ENCODE peak calls at places on chromosomes 11 and 22, in six cellular contexts. One of them, this sample, is unnamed.
A peak's percentile ranks its signal among the peaks of the same experiment; 100 is the strongest.

GRCh38 chr11:127345819-127346459 is 345.4 kb upstream of the KIRREL3 start:
- DNase-seq in thoracic aorta: no peak
- DNase-seq in tibial artery: no peak
- DNase-seq in fibroblast of mammary gland: peak; percentile 19
- DNase-seq in right cardiac atrium: peak; percentile 26
- DNase-seq in astrocyte: peak; percentile 3
- DNase-seq in this sample: no peak

GRCh38 chr11:124167852-124168251 is 15.3 kb upstream of the OR10D3 start:
- DNase-seq in right cardiac atrium: no peak
- DNase-seq in fibroblast of mammary gland: no peak
- DNase-seq in astrocyte: no peak
- DNase-seq in thoracic aorta: no peak
- DNase-seq in tibial artery: no peak
- DNase-seq in this sample: no peak

GRCh38 chr11:70073881-70074371 is 4.2 kb upstream of the ANO1 start:
- DNase-seq in fibroblast of mammary gland: peak; percentile 27
- DNase-seq in right cardiac atrium: peak; percentile 76
- DNase-seq in thoracic aorta: no peak
- DNase-seq in astrocyte: peak; percentile 86
- DNase-seq in tibial artery: no peak
- DNase-seq in this sample: peak; percentile 74

GRCh38 chr11:22304337-22304961 is 33.7 kb upstream of the SLC17A6 start:
- DNase-seq in right cardiac atrium: no peak
- DNase-seq in fibroblast of mammary gland: peak; percentile 36
- DNase-seq in astrocyte: peak; percentile 13
- DNase-seq in thoracic aorta: no peak
- DNase-seq in tibial artery: no peak
- DNase-seq in this sample: no peak

GRCh38 chr11:46480166-46480726 is 88.7 kb upstream of the CHRM4 start:
- DNase-seq in fibroblast of mammary gland: no peak
- DNase-seq in thoracic aorta: no peak
- DNase-seq in tibial artery: no peak
- DNase-seq in right cardiac atrium: no peak
- DNase-seq in astrocyte: no peak
- DNase-seq in this sample: no peak

GRCh38 chr11:44530413-44531115 is 34.9 kb upstream of the CD82 start:
- DNase-seq in astrocyte: peak; percentile 34
- DNase-seq in thoracic aorta: no peak
- DNase-seq in fibroblast of mammary gland: peak; percentile 67
- DNase-seq in right cardiac atrium: no peak
- DNase-seq in tibial artery: no peak
- DNase-seq in this sample: no peak

GRCh38 chr22:35539910-35540599 is 576 bp upstream of the RASD2 start:
- DNase-seq in thoracic aorta: no peak
- DNase-seq in tibial artery: peak; percentile 23
- DNase-seq in astrocyte: no peak
- DNase-seq in fibroblast of mammary gland: no peak
- DNase-seq in right cardiac atrium: peak; percentile 54
- DNase-seq in this sample: no peak

GRCh38 chr11:45937916-45938315 is 15.5 kb downstream of the LARGE2 start:
- DNase-seq in fibroblast of mammary gland: no peak
- DNase-seq in astrocyte: no peak
- DNase-seq in tibial artery: no peak
- DNase-seq in right cardiac atrium: no peak
- DNase-seq in thoracic aorta: no peak
- DNase-seq in this sample: no peak

GRCh38 chr11:68780829-68781228 is 29.5 kb upstream of the TESMIN start:
- DNase-seq in tibial artery: no peak
- DNase-seq in right cardiac atrium: peak; percentile 58
- DNase-seq in astrocyte: no peak
- DNase-seq in thoracic aorta: no peak
- DNase-seq in fibroblast of mammary gland: peak; percentile 4
- DNase-seq in this sample: no peak

GRCh38 chr11:26741036-26741435 is 19.2 kb upstream of the SLC5A12 start:
- DNase-seq in right cardiac atrium: no peak
- DNase-seq in fibroblast of mammary gland: peak; percentile 86
- DNase-seq in astrocyte: peak; percentile 69
- DNase-seq in thoracic aorta: no peak
- DNase-seq in tibial artery: no peak
- DNase-seq in this sample: no peak

GRCh38 chr22:30733081-30733680 is 38.5 kb downstream of the OSBP2 start:
- DNase-seq in fibroblast of mammary gland: peak; percentile 63
- DNase-seq in tibial artery: no peak
- DNase-seq in thoracic aorta: no peak
- DNase-seq in astrocyte: peak; percentile 83
- DNase-seq in right cardiac atrium: no peak
- DNase-seq in this sample: no peak

GRCh38 chr11:109972939-109973338 is 120.3 kb upstream of the ZC3H12C start:
- DNase-seq in tibial artery: no peak
- DNase-seq in astrocyte: peak; percentile 8
- DNase-seq in thoracic aorta: no peak
- DNase-seq in fibroblast of mammary gland: no peak
- DNase-seq in right cardiac atrium: no peak
- DNase-seq in this sample: no peak

GRCh38 chr11:22625448-22626287 is at the start of gene FANCF:
- DNase-seq in fibroblast of mammary gland: peak; percentile 99
- DNase-seq in right cardiac atrium: peak; percentile 91
- DNase-seq in tibial artery: peak; percentile 95
- DNase-seq in astrocyte: peak; percentile 99
- DNase-seq in thoracic aorta: peak; percentile 90
- DNase-seq in this sample: peak; percentile 98

DNA sequence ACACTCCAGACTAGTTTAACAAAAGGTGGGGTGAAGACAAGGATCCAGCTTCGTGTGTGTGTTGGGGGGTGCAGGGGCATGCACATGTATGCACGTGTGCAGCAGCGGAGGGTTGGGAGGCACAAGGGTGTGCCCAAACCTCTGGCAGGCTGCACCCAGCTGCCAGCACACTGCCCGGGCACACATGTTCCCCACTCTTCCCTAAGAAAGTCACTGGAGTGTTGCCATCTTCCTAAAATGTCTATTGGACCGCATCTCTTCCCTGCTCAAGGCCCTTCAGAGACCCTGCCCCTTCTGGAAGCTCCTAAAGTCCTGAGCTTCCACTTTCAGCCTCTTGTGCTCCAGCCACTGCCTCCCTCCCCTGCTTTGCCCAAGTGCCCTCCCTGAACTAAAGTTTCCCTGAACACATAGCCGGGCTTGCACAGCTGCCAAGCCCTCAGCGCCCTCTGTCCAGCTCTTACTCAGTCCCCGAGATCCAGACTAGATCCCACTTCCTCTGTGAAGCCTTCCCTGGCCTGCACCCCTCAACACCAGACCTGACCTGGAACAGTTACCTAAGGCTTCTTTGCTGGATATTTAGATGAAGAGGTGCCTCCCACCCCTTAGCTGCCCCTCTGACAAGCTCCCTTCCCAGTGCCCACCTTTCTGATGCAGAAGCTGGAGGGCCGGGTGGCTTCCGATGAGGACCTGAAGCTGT is 6.0 kb downstream of the CFL1 start:
- DNase-seq in astrocyte: no peak
- DNase-seq in tibial artery: no peak
- DNase-seq in right cardiac atrium: no peak
- DNase-seq in thoracic aorta: no peak
- DNase-seq in fibroblast of mammary gland: no peak
- DNase-seq in this sample: no peak
- H3K4me3 ChIP-seq in astrocyte: no peak overlapping the region
- H3K4me3 ChIP-seq in tibial artery: no peak overlapping the region
- H3K4me3 ChIP-seq in right cardiac atrium: no peak overlapping the region
- H3K4me3 ChIP-seq in thoracic aorta: no peak overlapping the region
- H3K4me3 ChIP-seq in fibroblast of mammary gland: no peak overlapping the region
- H3K4me3 ChIP-seq in this sample: no peak overlapping the region

GRCh38 chr22:37244922-37245722 is 1.1 kb upstream of the RAC2 start:
- DNase-seq in thoracic aorta: no peak
- DNase-seq in fibroblast of mammary gland: no peak
- DNase-seq in tibial artery: no peak
- DNase-seq in astrocyte: no peak
- DNase-seq in right cardiac atrium: no peak
- DNase-seq in this sample: no peak

GRCh38 chr22:37242395-37242918 is 1.6 kb downstream of the RAC2 start:
- DNase-seq in astrocyte: no peak
- DNase-seq in tibial artery: peak; percentile 54
- DNase-seq in right cardiac atrium: peak; percentile 61
- DNase-seq in thoracic aorta: peak; percentile 23
- DNase-seq in fibroblast of mammary gland: no peak
- DNase-seq in this sample: peak; percentile 63

GRCh38 chr22:37244114-37244921 is at the start of gene RAC2:
- DNase-seq in fibroblast of mammary gland: peak; percentile 55
- DNase-seq in thoracic aorta: no peak
- DNase-seq in right cardiac atrium: peak; percentile 72
- DNase-seq in astrocyte: peak; percentile 39
- DNase-seq in tibial artery: peak; percentile 56
- DNase-seq in this sample: peak; percentile 93

GRCh38 chr22:37241351-37242142 is 2.5 kb downstream of the RAC2 start:
- DNase-seq in tibial artery: no peak
- DNase-seq in astrocyte: no peak
- DNase-seq in right cardiac atrium: no peak
- DNase-seq in fibroblast of mammary gland: no peak
- DNase-seq in thoracic aorta: no peak
- DNase-seq in this sample: no peak

DNA sequence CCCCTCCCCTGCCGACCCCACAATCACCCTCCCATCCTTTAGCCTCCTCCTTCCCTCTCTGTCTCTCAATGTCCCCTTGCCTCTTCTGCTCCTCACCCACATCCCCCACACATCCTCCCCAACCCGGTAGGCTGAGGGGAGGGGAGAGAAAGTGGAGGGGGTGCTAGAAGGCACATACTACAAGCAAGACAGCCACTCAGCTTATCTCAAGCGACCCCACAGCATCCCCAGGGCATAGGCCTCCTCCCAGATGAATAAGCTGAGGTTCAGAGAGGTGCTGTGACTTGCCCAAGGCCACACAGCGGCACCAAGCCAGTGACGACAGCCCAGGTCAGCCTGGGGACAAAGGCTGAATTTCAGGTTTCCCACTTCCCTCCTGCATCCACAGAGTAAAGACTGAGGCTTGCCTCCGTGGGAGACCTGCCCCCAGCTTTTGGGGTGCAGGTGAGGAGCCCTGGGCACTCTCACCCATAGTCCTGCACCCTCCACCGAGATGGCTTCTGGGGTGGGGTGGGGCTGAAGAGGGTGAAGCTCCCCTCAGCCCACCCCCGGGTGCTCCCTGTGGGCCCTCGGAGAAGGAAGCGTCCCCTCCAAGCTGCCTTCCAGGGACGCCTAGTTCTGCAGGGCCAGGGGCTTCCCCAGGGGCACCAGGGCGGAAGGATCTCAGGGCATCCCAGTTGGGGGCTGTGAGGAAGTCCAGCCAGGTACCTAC is 511 bp downstream of the RAC2 start:
- DNase-seq in tibial artery: no peak
- DNase-seq in astrocyte: no peak
- DNase-seq in thoracic aorta: no peak
- DNase-seq in right cardiac atrium: no peak
- DNase-seq in fibroblast of mammary gland: no peak
- DNase-seq in this sample: no peak
- H3K4me3 ChIP-seq in tibial artery: peak overlapping the region; percentile 31
- H3K4me3 ChIP-seq in astrocyte: peak overlapping the region; percentile 50
- H3K4me3 ChIP-seq in thoracic aorta: peak overlapping the region; percentile 65
- H3K4me3 ChIP-seq in right cardiac atrium: no peak overlapping the region
- H3K4me3 ChIP-seq in fibroblast of mammary gland: peak overlapping the region; percentile 55
- H3K4me3 ChIP-seq in this sample: peak overlapping the region; percentile 4

DNA sequence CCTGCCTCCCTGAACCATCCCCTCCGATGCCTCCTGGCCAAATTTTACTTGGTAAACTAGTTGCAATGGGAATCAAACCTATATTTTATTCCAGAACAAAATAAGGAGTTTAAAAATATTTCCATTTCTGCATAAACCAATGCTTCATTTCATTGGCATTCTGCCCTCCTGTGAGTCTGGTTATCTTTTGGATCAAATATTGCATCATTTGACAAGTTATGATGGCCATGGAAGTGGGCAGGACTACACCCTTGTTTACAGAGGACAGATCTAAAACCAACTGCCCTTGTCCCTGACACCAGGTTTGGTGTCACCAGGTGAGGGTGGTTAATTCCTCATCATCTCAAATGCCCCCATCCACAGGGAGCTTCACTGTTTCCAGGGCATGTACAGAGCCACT is 28.2 kb upstream of the E2F8 start:
- DNase-seq in tibial artery: no peak
- DNase-seq in right cardiac atrium: no peak
- DNase-seq in thoracic aorta: no peak
- DNase-seq in astrocyte: no peak
- DNase-seq in fibroblast of mammary gland: no peak
- DNase-seq in this sample: no peak
- H3K4me3 ChIP-seq in tibial artery: no peak overlapping the region
- H3K4me3 ChIP-seq in right cardiac atrium: no peak overlapping the region
- H3K4me3 ChIP-seq in thoracic aorta: no peak overlapping the region
- H3K4me3 ChIP-seq in astrocyte: no peak overlapping the region
- H3K4me3 ChIP-seq in fibroblast of mammary gland: no peak overlapping the region
- H3K4me3 ChIP-seq in this sample: no peak overlapping the region

GRCh38 chr11:123056835-123057491 is 5.0 kb downstream of the HSPA8 start:
- DNase-seq in astrocyte: no peak
- DNase-seq in right cardiac atrium: no peak
- DNase-seq in tibial artery: no peak
- DNase-seq in fibroblast of mammary gland: no peak
- DNase-seq in thoracic aorta: no peak
- DNase-seq in this sample: no peak
- H3K4me3 ChIP-seq in astrocyte: no peak overlapping the region
- H3K4me3 ChIP-seq in right cardiac atrium: no peak overlapping the region
- H3K4me3 ChIP-seq in tibial artery: no peak overlapping the region
- H3K4me3 ChIP-seq in fibroblast of mammary gland: no peak overlapping the region
- H3K4me3 ChIP-seq in thoracic aorta: no peak overlapping the region
- H3K4me3 ChIP-seq in this sample: no peak overlapping the region

GRCh38 chr11:29842061-29842460 is 174.8 kb downstream of the KCNA4 start:
- DNase-seq in fibroblast of mammary gland: no peak
- DNase-seq in thoracic aorta: no peak
- DNase-seq in astrocyte: no peak
- DNase-seq in tibial artery: no peak
- DNase-seq in right cardiac atrium: no peak
- DNase-seq in this sample: no peak
- H3K4me3 ChIP-seq in fibroblast of mammary gland: no peak overlapping the region
- H3K4me3 ChIP-seq in thoracic aorta: no peak overlapping the region
- H3K4me3 ChIP-seq in astrocyte: no peak overlapping the region
- H3K4me3 ChIP-seq in tibial artery: no peak overlapping the region
- H3K4me3 ChIP-seq in right cardiac atrium: no peak overlapping the region
- H3K4me3 ChIP-seq in this sample: no peak overlapping the region

GRCh38 chr22:23414727-23415489 is 165.2 kb downstream of the IGLL1 start:
- DNase-seq in right cardiac atrium: no peak
- DNase-seq in fibroblast of mammary gland: no peak
- DNase-seq in astrocyte: no peak
- DNase-seq in thoracic aorta: no peak
- DNase-seq in tibial artery: no peak
- DNase-seq in this sample: peak; percentile 76
- H3K4me3 ChIP-seq in right cardiac atrium: no peak overlapping the region
- H3K4me3 ChIP-seq in fibroblast of mammary gland: no peak overlapping the region
- H3K4me3 ChIP-seq in astrocyte: no peak overlapping the region
- H3K4me3 ChIP-seq in thoracic aorta: no peak overlapping the region
- H3K4me3 ChIP-seq in tibial artery: no peak overlapping the region
- H3K4me3 ChIP-seq in this sample: no peak overlapping the region

GRCh38 chr11:121740902-121741301 is 288.1 kb upstream of the SORL1-AS1 start:
- DNase-seq in right cardiac atrium: no peak
- DNase-seq in astrocyte: no peak
- DNase-seq in tibial artery: no peak
- DNase-seq in thoracic aorta: no peak
- DNase-seq in fibroblast of mammary gland: no peak
- DNase-seq in this sample: no peak

GRCh38 chr11:121741316-121741715 is 288.5 kb upstream of the SORL1-AS1 start:
- DNase-seq in fibroblast of mammary gland: peak; percentile 16
- DNase-seq in tibial artery: no peak
- DNase-seq in thoracic aorta: no peak
- DNase-seq in astrocyte: no peak
- DNase-seq in right cardiac atrium: peak; percentile 14
- DNase-seq in this sample: peak; percentile 77

GRCh38 chr11:121743285-121743684 is 290.5 kb upstream of the SORL1-AS1 start:
- DNase-seq in right cardiac atrium: no peak
- DNase-seq in thoracic aorta: no peak
- DNase-seq in tibial artery: no peak
- DNase-seq in fibroblast of mammary gland: no peak
- DNase-seq in astrocyte: no peak
- DNase-seq in this sample: no peak

GRCh38 chr11:121741954-121742361 is 289.2 kb upstream of the SORL1-AS1 start:
- DNase-seq in astrocyte: peak; percentile 57
- DNase-seq in fibroblast of mammary gland: peak; percentile 51
- DNase-seq in right cardiac atrium: peak; percentile 90
- DNase-seq in thoracic aorta: peak; percentile 71
- DNase-seq in tibial artery: peak; percentile 81
- DNase-seq in this sample: peak; percentile 89
- H3K4me3 ChIP-seq in astrocyte: no peak overlapping the region
- H3K4me3 ChIP-seq in fibroblast of mammary gland: no peak overlapping the region
- H3K4me3 ChIP-seq in right cardiac atrium: no peak overlapping the region
- H3K4me3 ChIP-seq in thoracic aorta: peak overlapping the region; percentile 51
- H3K4me3 ChIP-seq in tibial artery: peak overlapping the region; percentile 1
- H3K4me3 ChIP-seq in this sample: no peak overlapping the region